ENCODE peak calls at places on chromosomes 5 and 9, in eight cellular contexts. M is AG08395; L is foreskin fibroblast; D is pulmonary artery endothelial cell; C is RPMI7951; O is Jurkat, Clone E6-1; B is EL; V is cerebellum. H is an unnamed sample.
A peak's percentile ranks its signal among the peaks of the same experiment; 100 is the strongest.

GRCh38 chr5:92364986-92365550 is 982.0 kb upstream of the ARRDC3 start:
- DNase-seq in C (no peak), M (peak; percentile 23), B (no peak), D (no peak), V (no peak), L (peak; percentile 50), O (no peak), H (no peak)

GRCh38 chr5:51033215-51033614 is 350.0 kb upstream of the ISL1 start:
- DNase-seq in L (no peak), B (no peak), C (no peak), D (no peak), M (no peak), O (no peak), V (peak; percentile 21), H (no peak)

GRCh38 chr5:42912184-42912766 is 100.6 kb upstream of the SELENOP start:
- DNase-seq in C (peak; percentile 63), B (peak; percentile 58), O (peak; percentile 47), D (peak; percentile 32), L (peak; percentile 43), V (no peak), M (peak; percentile 67), H (peak; percentile 71)

GRCh38 chr5:112253478-112254250 is 165.4 kb downstream of the EPB41L4A start:
- DNase-seq in O (no peak), D (peak; percentile 87), L (peak; percentile 1), V (no peak), B (no peak), M (peak; percentile 12), C (peak; percentile 4), H (no peak)

GRCh38 chr5:17056056-17056690 is 120.1 kb upstream of the MYO10 start:
- DNase-seq in L (no peak), D (no peak), O (no peak), V (peak; percentile 67), B (peak; percentile 23), C (peak; percentile 67), M (no peak), H (no peak)

GRCh38 chr9:33025572-33026347 is 687 bp downstream of the DNAJA1 start:
- DNase-seq in M (peak; percentile 45), O (peak; percentile 74), L (no peak), C (peak; percentile 48), D (no peak), V (peak; percentile 74), B (peak; percentile 56), H (peak; percentile 89)

GRCh38 chr9:22469928-22470544 is 23.4 kb downstream of the DMRTA1 start:
- DNase-seq in C (peak; percentile 35), D (no peak), V (no peak), M (peak; percentile 29), B (peak; percentile 49), O (no peak), L (no peak), H (no peak)

GRCh38 chr5:172497591-172498255 is 43.4 kb upstream of the SH3PXD2B start:
- DNase-seq in B (no peak), O (no peak), D (no peak), C (no peak), V (no peak), L (no peak), M (no peak), H (no peak)

GRCh38 chr9:36808246-36808645 is 225.8 kb downstream of the PAX5 start:
- DNase-seq in O (no peak), D (no peak), C (no peak), V (no peak), L (no peak), M (no peak), B (no peak), H (no peak)

GRCh38 chr5:172602712-172603289 is 38.3 kb upstream of the NEURL1B start:
- DNase-seq in M (no peak), V (no peak), O (no peak), B (no peak), L (peak; percentile 11), D (no peak), C (no peak), H (peak; percentile 17)

GRCh38 chr5:133427121-133427777 is 185.1 kb downstream of the FSTL4 start:
- DNase-seq in B (no peak), M (no peak), L (no peak), C (no peak), V (no peak), D (no peak), O (no peak), H (no peak)

GRCh38 chr9:13424204-13424603 is 144.7 kb upstream of the MPDZ start:
- DNase-seq in B (no peak), D (no peak), O (no peak), C (no peak), V (no peak), M (no peak), L (no peak), H (no peak)

GRCh38 chr9:88011005-88011766 is 36.9 kb upstream of the CDK20 start:
- DNase-seq in O (no peak), C (peak; percentile 29), D (no peak), V (no peak), L (no peak), B (peak; percentile 22), M (peak; percentile 50), H (no peak)

GRCh38 chr5:55510523-55510880 is 24.3 kb downstream of the PLPP1 start:
- DNase-seq in D (no peak), C (no peak), M (no peak), V (no peak), O (no peak), B (no peak), L (no peak), H (no peak)

GRCh38 chr5:143279698-143280097 is 123.8 kb downstream of the NR3C1 start:
- DNase-seq in C (no peak), L (no peak), M (no peak), B (peak; percentile 28), O (no peak), V (no peak), D (no peak), H (no peak)

GRCh38 chr9:4422495-4422894 is 67.8 kb upstream of the SLC1A1 start:
- DNase-seq in D (no peak), B (no peak), C (no peak), O (peak; percentile 39), M (no peak), L (no peak), V (no peak), H (no peak)

GRCh38 chr9:123426406-123426805 is 70.4 kb downstream of the CRB2 start:
- DNase-seq in D (no peak), M (no peak), V (no peak), O (no peak), B (no peak), C (no peak), L (no peak), H (peak; percentile 15)

GRCh38 chr5:25862276-25862675 is 1176.1 kb downstream of the CDH9 start:
- DNase-seq in B (no peak), C (no peak), L (no peak), O (no peak), D (no peak), M (no peak), V (no peak), H (peak; percentile 12)

GRCh38 chr9:7228786-7229185 is 471.0 kb downstream of the KDM4C start:
- DNase-seq in C (no peak), M (no peak), O (no peak), D (no peak), B (no peak), L (no peak), V (no peak), H (no peak)

GRCh38 chr9:36884721-36885120 is 149.3 kb downstream of the PAX5 start:
- DNase-seq in D (no peak), B (no peak), C (no peak), V (no peak), L (no peak), M (no peak), O (no peak), H (no peak)

GRCh38 chr9:93223241-93224180 is 39.6 kb downstream of the WNK2 start:
- DNase-seq in D (no peak), M (peak; percentile 78), V (no peak), C (peak; percentile 69), O (no peak), L (peak; percentile 66), B (peak; percentile 95), H (no peak)

H was measured in NB4.